ENCODE peak calls at places on chromosomes 7 and 10, in ten cellular contexts. One of them, this sample, is unnamed.

GRCh38 chr7:35030848-35031247 is 6.4 kb downstream of the DPY19L1 start:
- DNase-seq in mucosa of descending colon: no peak
- DNase-seq in left ventricle myocardium inferior: no peak
- DNase-seq in colonic mucosa: no peak
- DNase-seq in astrocyte of the spinal cord: no peak
- DNase-seq in fibroblast of the aortic adventitia: no peak
- DNase-seq in left lung: no peak
- DNase-seq in neural crest cell: no peak
- DNase-seq in cardiac fibroblast: no peak
- DNase-seq in K562: no peak
- DNase-seq in this sample: no peak

GRCh38 chr7:139943391-139943790 is 114.3 kb downstream of the TBXAS1 start:
- DNase-seq in left lung: no peak
- DNase-seq in cardiac fibroblast: no peak
- DNase-seq in left ventricle myocardium inferior: no peak
- DNase-seq in astrocyte of the spinal cord: no peak
- DNase-seq in mucosa of descending colon: no peak
- DNase-seq in neural crest cell: no peak
- DNase-seq in K562: no peak
- DNase-seq in fibroblast of the aortic adventitia: no peak
- DNase-seq in colonic mucosa: no peak
- DNase-seq in this sample: no peak

GRCh38 chr10:86849495-86849894 is 93.1 kb downstream of the BMPR1A start:
- DNase-seq in left ventricle myocardium inferior: no peak
- DNase-seq in left lung: no peak
- DNase-seq in fibroblast of the aortic adventitia: no peak
- DNase-seq in mucosa of descending colon: no peak
- DNase-seq in astrocyte of the spinal cord: no peak
- DNase-seq in cardiac fibroblast: no peak
- DNase-seq in neural crest cell: no peak
- DNase-seq in K562: no peak
- DNase-seq in colonic mucosa: no peak
- DNase-seq in this sample: no peak

GRCh38 chr10:105743343-105744056 is 1102.4 kb downstream of the SORCS3 start:
- DNase-seq in mucosa of descending colon: no peak
- DNase-seq in left lung: no peak
- DNase-seq in colonic mucosa: no peak
- DNase-seq in left ventricle myocardium inferior: peak; percentile 18
- DNase-seq in neural crest cell: no peak
- DNase-seq in astrocyte of the spinal cord: no peak
- DNase-seq in fibroblast of the aortic adventitia: no peak
- DNase-seq in cardiac fibroblast: no peak
- DNase-seq in K562: no peak
- DNase-seq in this sample: no peak

GRCh38 chr7:100867796-100868485 is 754 bp downstream of the TRIP6 start:
- DNase-seq in left ventricle myocardium inferior: no peak
- DNase-seq in left lung: peak; percentile 74
- DNase-seq in cardiac fibroblast: no peak
- DNase-seq in fibroblast of the aortic adventitia: no peak
- DNase-seq in K562: peak; percentile 72
- DNase-seq in astrocyte of the spinal cord: no peak
- DNase-seq in colonic mucosa: no peak
- DNase-seq in neural crest cell: no peak
- DNase-seq in mucosa of descending colon: peak; percentile 52
- DNase-seq in this sample: no peak

GRCh38 chr10:127534511-127534910 is 14.6 kb upstream of the NPS start:
- DNase-seq in left ventricle myocardium inferior: no peak
- DNase-seq in mucosa of descending colon: no peak
- DNase-seq in left lung: no peak
- DNase-seq in colonic mucosa: no peak
- DNase-seq in cardiac fibroblast: no peak
- DNase-seq in astrocyte of the spinal cord: no peak
- DNase-seq in neural crest cell: no peak
- DNase-seq in K562: no peak
- DNase-seq in fibroblast of the aortic adventitia: no peak
- DNase-seq in this sample: no peak

GRCh38 chr10:92729886-92730285 is 40.1 kb downstream of the HHEX start:
- DNase-seq in neural crest cell: no peak
- DNase-seq in colonic mucosa: no peak
- DNase-seq in mucosa of descending colon: no peak
- DNase-seq in cardiac fibroblast: no peak
- DNase-seq in left lung: no peak
- DNase-seq in astrocyte of the spinal cord: no peak
- DNase-seq in K562: no peak
- DNase-seq in fibroblast of the aortic adventitia: no peak
- DNase-seq in left ventricle myocardium inferior: no peak
- DNase-seq in this sample: no peak

GRCh38 chr10:21724020-21724589 is 190.1 kb downstream of the MLLT10 start:
- DNase-seq in neural crest cell: no peak
- DNase-seq in K562: no peak
- DNase-seq in colonic mucosa: no peak
- DNase-seq in fibroblast of the aortic adventitia: no peak
- DNase-seq in astrocyte of the spinal cord: no peak
- DNase-seq in left ventricle myocardium inferior: no peak
- DNase-seq in cardiac fibroblast: peak; percentile 27
- DNase-seq in left lung: no peak
- DNase-seq in mucosa of descending colon: no peak
- DNase-seq in this sample: no peak

GRCh38 chr7:79806161-79806734 is 328.4 kb upstream of the GNAI1 start:
- DNase-seq in left lung: no peak
- DNase-seq in cardiac fibroblast: peak; percentile 56
- DNase-seq in neural crest cell: no peak
- DNase-seq in mucosa of descending colon: no peak
- DNase-seq in colonic mucosa: no peak
- DNase-seq in astrocyte of the spinal cord: peak; percentile 26
- DNase-seq in fibroblast of the aortic adventitia: peak; percentile 70
- DNase-seq in left ventricle myocardium inferior: no peak
- DNase-seq in K562: no peak
- DNase-seq in this sample: no peak
- TF ChIP-seq CTCF in left lung: no peak
- TF ChIP-seq CTCF in cardiac fibroblast: peak; percentile 48
- TF ChIP-seq CTCF in neural crest cell: peak; percentile 46
- TF ChIP-seq CTCF in mucosa of descending colon: no peak
- TF ChIP-seq CTCF in colonic mucosa: no peak
- TF ChIP-seq CTCF in astrocyte of the spinal cord: peak; percentile 48
- TF ChIP-seq CTCF in fibroblast of the aortic adventitia: peak; percentile 56
- TF ChIP-seq CTCF in left ventricle myocardium inferior: peak; percentile 21
- TF ChIP-seq CTCF in K562: no peak
- TF ChIP-seq CTCF in this sample: peak; percentile 76

GRCh38 chr7:49483142-49483541 is 290.3 kb upstream of the VWC2 start:
- DNase-seq in neural crest cell: no peak
- DNase-seq in cardiac fibroblast: no peak
- DNase-seq in fibroblast of the aortic adventitia: no peak
- DNase-seq in left lung: no peak
- DNase-seq in mucosa of descending colon: no peak
- DNase-seq in K562: no peak
- DNase-seq in left ventricle myocardium inferior: no peak
- DNase-seq in colonic mucosa: peak; percentile 38
- DNase-seq in astrocyte of the spinal cord: no peak
- DNase-seq in this sample: no peak
- TF ChIP-seq CTCF in neural crest cell: peak; percentile 42
- TF ChIP-seq CTCF in cardiac fibroblast: no peak
- TF ChIP-seq CTCF in fibroblast of the aortic adventitia: no peak
- TF ChIP-seq CTCF in left lung: no peak
- TF ChIP-seq CTCF in mucosa of descending colon: no peak
- TF ChIP-seq CTCF in K562: no peak
- TF ChIP-seq CTCF in left ventricle myocardium inferior: peak; percentile 59
- TF ChIP-seq CTCF in colonic mucosa: peak; percentile 16
- TF ChIP-seq CTCF in astrocyte of the spinal cord: no peak
- TF ChIP-seq CTCF in this sample: no peak

GRCh38 chr7:127588697-127589482 is 679 bp downstream of the ARF5 start:
- DNase-seq in left ventricle myocardium inferior: peak; percentile 36
- DNase-seq in cardiac fibroblast: peak; percentile 60
- DNase-seq in colonic mucosa: peak; percentile 71
- DNase-seq in neural crest cell: peak; percentile 56
- DNase-seq in left lung: no peak
- DNase-seq in astrocyte of the spinal cord: peak; percentile 49
- DNase-seq in K562: peak; percentile 80
- DNase-seq in mucosa of descending colon: peak; percentile 74
- DNase-seq in fibroblast of the aortic adventitia: peak; percentile 51
- DNase-seq in this sample: no peak
- TF ChIP-seq CTCF in left ventricle myocardium inferior: peak; percentile 40
- TF ChIP-seq CTCF in cardiac fibroblast: peak; percentile 46
- TF ChIP-seq CTCF in colonic mucosa: peak; percentile 28
- TF ChIP-seq CTCF in neural crest cell: peak; percentile 57
- TF ChIP-seq CTCF in left lung: peak; percentile 25
- TF ChIP-seq CTCF in astrocyte of the spinal cord: peak; percentile 74
- TF ChIP-seq CTCF in K562: peak; percentile 79
- TF ChIP-seq CTCF in mucosa of descending colon: no peak
- TF ChIP-seq CTCF in fibroblast of the aortic adventitia: peak; percentile 59
- TF ChIP-seq CTCF in this sample: peak; percentile 80

GRCh38 chr10:71523756-71524155 is 127.0 kb downstream of the CDH23 start:
- DNase-seq in neural crest cell: no peak
- DNase-seq in astrocyte of the spinal cord: no peak
- DNase-seq in left ventricle myocardium inferior: no peak
- DNase-seq in mucosa of descending colon: no peak
- DNase-seq in left lung: peak; percentile 17
- DNase-seq in colonic mucosa: no peak
- DNase-seq in cardiac fibroblast: no peak
- DNase-seq in fibroblast of the aortic adventitia: no peak
- DNase-seq in K562: no peak
- DNase-seq in this sample: no peak

GRCh38 chr10:71525102-71525501 is 128.4 kb downstream of the CDH23 start:
- DNase-seq in fibroblast of the aortic adventitia: no peak
- DNase-seq in mucosa of descending colon: no peak
- DNase-seq in left ventricle myocardium inferior: no peak
- DNase-seq in left lung: peak; percentile 7
- DNase-seq in K562: no peak
- DNase-seq in neural crest cell: no peak
- DNase-seq in astrocyte of the spinal cord: no peak
- DNase-seq in cardiac fibroblast: no peak
- DNase-seq in colonic mucosa: no peak
- DNase-seq in this sample: no peak

GRCh38 chr10:71520042-71520441 is 123.3 kb downstream of the CDH23 start:
- DNase-seq in left lung: no peak
- DNase-seq in neural crest cell: no peak
- DNase-seq in left ventricle myocardium inferior: no peak
- DNase-seq in colonic mucosa: no peak
- DNase-seq in mucosa of descending colon: no peak
- DNase-seq in astrocyte of the spinal cord: peak; percentile 30
- DNase-seq in K562: no peak
- DNase-seq in cardiac fibroblast: no peak
- DNase-seq in fibroblast of the aortic adventitia: no peak
- DNase-seq in this sample: no peak

GRCh38 chr10:71521504-71522290 is 125.0 kb downstream of the CDH23 start:
- DNase-seq in neural crest cell: no peak
- DNase-seq in left lung: peak; percentile 52
- DNase-seq in cardiac fibroblast: no peak
- DNase-seq in K562: no peak
- DNase-seq in astrocyte of the spinal cord: no peak
- DNase-seq in mucosa of descending colon: no peak
- DNase-seq in colonic mucosa: no peak
- DNase-seq in fibroblast of the aortic adventitia: no peak
- DNase-seq in left ventricle myocardium inferior: no peak
- DNase-seq in this sample: no peak

GRCh38 chr10:71522438-71523144 is 125.9 kb downstream of the CDH23 start:
- DNase-seq in colonic mucosa: no peak
- DNase-seq in K562: peak; percentile 46
- DNase-seq in left ventricle myocardium inferior: no peak
- DNase-seq in left lung: peak; percentile 5
- DNase-seq in cardiac fibroblast: no peak
- DNase-seq in neural crest cell: no peak
- DNase-seq in mucosa of descending colon: no peak
- DNase-seq in fibroblast of the aortic adventitia: no peak
- DNase-seq in astrocyte of the spinal cord: no peak
- DNase-seq in this sample: no peak
- TF ChIP-seq CTCF in colonic mucosa: no peak
- TF ChIP-seq CTCF in K562: peak; percentile 21
- TF ChIP-seq CTCF in left ventricle myocardium inferior: no peak
- TF ChIP-seq CTCF in left lung: no peak
- TF ChIP-seq CTCF in cardiac fibroblast: no peak
- TF ChIP-seq CTCF in neural crest cell: peak; percentile 35
- TF ChIP-seq CTCF in mucosa of descending colon: no peak
- TF ChIP-seq CTCF in fibroblast of the aortic adventitia: no peak
- TF ChIP-seq CTCF in astrocyte of the spinal cord: no peak
- TF ChIP-seq CTCF in this sample: no peak

DNA sequence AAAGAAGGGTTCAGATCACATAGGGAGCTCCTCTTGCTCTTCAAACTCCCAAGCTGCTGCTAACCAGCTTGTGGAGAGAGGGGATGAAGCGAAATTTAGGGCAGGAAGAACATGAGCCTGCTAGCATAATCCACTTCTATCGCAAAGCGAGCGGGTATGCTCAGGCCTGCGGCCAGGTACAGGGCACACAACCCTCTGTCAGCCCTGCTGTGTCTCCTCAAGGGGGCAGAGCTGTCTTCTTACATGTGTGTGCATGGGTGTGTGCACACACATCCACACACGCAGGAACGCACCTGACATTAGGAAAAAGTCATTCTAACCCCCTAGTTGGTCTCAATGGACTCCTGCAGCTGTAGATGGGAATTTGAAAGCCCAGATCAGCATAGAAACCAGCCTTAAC is 80.2 kb downstream of the PPP1R3C start:
- DNase-seq in neural crest cell: no peak
- DNase-seq in cardiac fibroblast: peak; percentile 43
- DNase-seq in K562: no peak
- DNase-seq in colonic mucosa: no peak
- DNase-seq in left lung: no peak
- DNase-seq in astrocyte of the spinal cord: no peak
- DNase-seq in mucosa of descending colon: no peak
- DNase-seq in fibroblast of the aortic adventitia: peak; percentile 25
- DNase-seq in left ventricle myocardium inferior: peak; percentile 29
- DNase-seq in this sample: no peak
- TF ChIP-seq CTCF in neural crest cell: no peak
- TF ChIP-seq CTCF in cardiac fibroblast: peak; percentile 75
- TF ChIP-seq CTCF in K562: peak; percentile 27
- TF ChIP-seq CTCF in colonic mucosa: peak; percentile 23
- TF ChIP-seq CTCF in left lung: peak; percentile 20
- TF ChIP-seq CTCF in astrocyte of the spinal cord: peak; percentile 52
- TF ChIP-seq CTCF in mucosa of descending colon: no peak
- TF ChIP-seq CTCF in fibroblast of the aortic adventitia: peak; percentile 46
- TF ChIP-seq CTCF in left ventricle myocardium inferior: peak; percentile 73
- TF ChIP-seq CTCF in this sample: peak; percentile 68

GRCh38 chr10:60911216-60911615 is 32.8 kb downstream of the RHOBTB1 start:
- DNase-seq in left ventricle myocardium inferior: no peak
- DNase-seq in neural crest cell: no peak
- DNase-seq in left lung: no peak
- DNase-seq in fibroblast of the aortic adventitia: no peak
- DNase-seq in astrocyte of the spinal cord: no peak
- DNase-seq in mucosa of descending colon: no peak
- DNase-seq in colonic mucosa: no peak
- DNase-seq in cardiac fibroblast: no peak
- DNase-seq in K562: no peak
- DNase-seq in this sample: no peak
- TF ChIP-seq CTCF in left ventricle myocardium inferior: no peak
- TF ChIP-seq CTCF in neural crest cell: no peak
- TF ChIP-seq CTCF in left lung: no peak
- TF ChIP-seq CTCF in fibroblast of the aortic adventitia: no peak
- TF ChIP-seq CTCF in astrocyte of the spinal cord: no peak
- TF ChIP-seq CTCF in mucosa of descending colon: no peak
- TF ChIP-seq CTCF in colonic mucosa: no peak
- TF ChIP-seq CTCF in cardiac fibroblast: no peak
- TF ChIP-seq CTCF in K562: no peak
- TF ChIP-seq CTCF in this sample: no peak

DNA sequence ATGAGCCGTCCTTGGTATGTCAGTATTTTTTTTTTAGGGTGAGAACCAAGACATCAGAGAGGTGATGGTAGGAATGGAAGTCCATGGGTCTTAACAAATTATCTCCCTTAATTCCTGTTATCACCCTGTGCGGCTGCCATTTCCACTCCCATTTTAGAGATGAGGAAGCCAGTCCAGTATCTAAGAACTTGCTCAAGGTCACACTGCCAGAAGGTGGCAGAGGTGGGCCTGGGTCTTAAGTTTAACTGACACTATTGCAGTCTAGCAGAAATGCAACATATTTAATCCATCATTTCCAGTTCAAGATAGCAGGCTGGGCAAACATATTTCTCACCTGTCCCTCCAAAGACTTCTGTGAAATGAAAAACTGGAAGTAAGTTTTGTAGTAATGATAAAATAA is 108.3 kb downstream of the GLI3 start:
- DNase-seq in left lung: no peak
- DNase-seq in K562: no peak
- DNase-seq in left ventricle myocardium inferior: no peak
- DNase-seq in colonic mucosa: no peak
- DNase-seq in cardiac fibroblast: no peak
- DNase-seq in astrocyte of the spinal cord: peak; percentile 19
- DNase-seq in neural crest cell: no peak
- DNase-seq in fibroblast of the aortic adventitia: no peak
- DNase-seq in mucosa of descending colon: no peak
- DNase-seq in this sample: no peak
- TF ChIP-seq CTCF in left lung: no peak
- TF ChIP-seq CTCF in K562: no peak
- TF ChIP-seq CTCF in left ventricle myocardium inferior: no peak
- TF ChIP-seq CTCF in colonic mucosa: no peak
- TF ChIP-seq CTCF in cardiac fibroblast: peak; percentile 13
- TF ChIP-seq CTCF in astrocyte of the spinal cord: peak; percentile 31
- TF ChIP-seq CTCF in neural crest cell: peak; percentile 36
- TF ChIP-seq CTCF in fibroblast of the aortic adventitia: peak; percentile 11
- TF ChIP-seq CTCF in mucosa of descending colon: no peak
- TF ChIP-seq CTCF in this sample: peak; percentile 63